ENCODE peak calls at places on chromosomes 2 and 18, in five cellular contexts. P, X, U, H and Y are unnamed samples.

GRCh38 chr18:41745166-41746049 is 209.6 kb upstream of the PIK3C3 start:
- DNase-seq in P (peak; percentile 41), X (peak; percentile 57), U (peak; percentile 49), H (peak; percentile 31), Y (peak; percentile 69)

GRCh38 chr2:864501-865106 is 86.0 kb upstream of the SNTG2 start:
- DNase-seq in P (no peak), X (no peak), U (no peak), H (no peak), Y (no peak)

GRCh38 chr2:98487806-98488189 is 43.1 kb downstream of the INPP4A start:
- DNase-seq in P (no peak), X (peak; percentile 56), U (peak; percentile 12), H (no peak), Y (peak; percentile 36)

GRCh38 chr2:156192468-156192867 is 140.1 kb downstream of the NR4A2 start:
- DNase-seq in P (no peak), X (no peak), U (no peak), H (no peak), Y (no peak)

GRCh38 chr2:191056218-191056617 is 42.2 kb upstream of the STAT1 start:
- DNase-seq in P (no peak), X (no peak), U (no peak), H (no peak), Y (no peak)

GRCh38 chr2:205769494-205769848 is 87.2 kb downstream of the NRP2 start:
- DNase-seq in P (no peak), X (peak; percentile 75), U (peak; percentile 95), H (no peak), Y (no peak)

GRCh38 chr2:95291222-95291621 is 5.9 kb upstream of the KCNIP3 start:
- DNase-seq in P (no peak), X (no peak), U (no peak), H (no peak), Y (no peak)

GRCh38 chr18:63578357-63578958 is 8.7 kb upstream of the SERPINB13 start:
- DNase-seq in P (peak; percentile 30), X (peak; percentile 69), U (peak; percentile 59), H (no peak), Y (peak; percentile 58)

GRCh38 chr2:212536385-212537310 is 2.0 kb downstream of the ERBB4 start:
- DNase-seq in P (peak; percentile 19), X (no peak), U (no peak), H (peak; percentile 7), Y (no peak)

GRCh38 chr2:231132126-231132525 is 7.3 kb upstream of the HTR2B start:
- DNase-seq in P (no peak), X (peak; percentile 76), U (no peak), H (no peak), Y (no peak)

GRCh38 chr2:46171996-46172546 is 125.1 kb upstream of the EPAS1 start:
- DNase-seq in P (no peak), X (peak; percentile 29), U (no peak), H (no peak), Y (no peak)

GRCh38 chr2:23533014-23533730 is 148.2 kb downstream of the KLHL29 start:
- DNase-seq in P (no peak), X (no peak), U (no peak), H (no peak), Y (no peak)

GRCh38 chr2:221103930-221104329 is 468.2 kb downstream of the EPHA4 start:
- DNase-seq in P (no peak), X (no peak), U (no peak), H (peak; percentile 15), Y (no peak)

GRCh38 chr18:13630869-13631268 is 95.5 kb downstream of the FAM210A start:
- DNase-seq in P (no peak), X (no peak), U (no peak), H (no peak), Y (no peak)

GRCh38 chr2:132715554-132715953 is 45.5 kb upstream of the LYPD1 start:
- DNase-seq in P (no peak), X (no peak), U (no peak), H (no peak), Y (no peak)

GRCh38 chr18:31244737-31245432 is 73.1 kb upstream of the DSG1 start:
- DNase-seq in P (no peak), X (peak; percentile 7), U (no peak), H (no peak), Y (no peak)

GRCh38 chr2:237572742-237573101 is 6.3 kb downstream of the PRLH start:
- DNase-seq in P (no peak), X (no peak), U (no peak), H (no peak), Y (no peak)

GRCh38 chr2:24613154-24613814 is 122.2 kb downstream of the NCOA1 start:
- DNase-seq in P (no peak), X (peak; percentile 59), U (peak; percentile 46), H (no peak), Y (peak; percentile 30)

GRCh38 chr2:237574894-237575868 is 8.8 kb downstream of the PRLH start:
- DNase-seq in P (no peak), X (peak; percentile 88), U (no peak), H (peak; percentile 42), Y (peak; percentile 80)

GRCh38 chr2:8314063-8314462 is 367.8 kb upstream of the ID2 start:
- DNase-seq in P (no peak), X (no peak), U (no peak), H (no peak), Y (no peak)

GRCh38 chr2:37388074-37388473 is 43.6 kb downstream of the QPCT start:
- DNase-seq in P (no peak), X (peak; percentile 76), U (peak; percentile 42), H (no peak), Y (no peak)

GRCh38 chr2:238169021-238169707 is 10.4 kb downstream of the ERFE start:
- DNase-seq in P (no peak), X (peak; percentile 29), U (peak; percentile 96), H (no peak), Y (no peak)

GRCh38 chr2:28063492-28063962 is 173.0 kb downstream of the BABAM2 start:
- DNase-seq in P (no peak), X (peak; percentile 15), U (no peak), H (no peak), Y (no peak)

GRCh38 chr2:99956232-99957030 is 186.0 kb downstream of the AFF3 start:
- DNase-seq in P (no peak), X (no peak), U (no peak), H (no peak), Y (no peak)

GRCh38 chr2:226142452-226142851 is 657.2 kb downstream of the IRS1 start:
- DNase-seq in P (no peak), X (no peak), U (no peak), H (no peak), Y (no peak)

GRCh38 chr2:124025349-124025720 is 248 bp downstream of the CNTNAP5 start:
- DNase-seq in P (no peak), X (no peak), U (no peak), H (no peak), Y (no peak)
- TF ChIP-seq CTCF in P (no peak), X (no peak), U (no peak), H (no peak), Y (no peak)

GRCh38 chr2:172427256-172427989 is at the start of gene ITGA6:
- DNase-seq in P (peak; percentile 83), X (peak; percentile 92), U (peak; percentile 65), H (peak; percentile 81), Y (peak; percentile 94)

GRCh38 chr2:172426635-172427255 is 641 bp upstream of the ITGA6 start:
- DNase-seq in P (no peak), X (no peak), U (no peak), H (no peak), Y (no peak)

GRCh38 chr2:172423120-172423519 is 4.3 kb upstream of the ITGA6 start:
- DNase-seq in P (no peak), X (no peak), U (no peak), H (no peak), Y (no peak)

GRCh38 chr2:172427990-172428840 is 829 bp downstream of the ITGA6 start:
- DNase-seq in P (peak; percentile 55), X (peak; percentile 56), U (peak; percentile 37), H (peak; percentile 51), Y (peak; percentile 66)

GRCh38 chr2:172425336-172425735 is 2.0 kb upstream of the ITGA6 start:
- DNase-seq in P (no peak), X (no peak), U (no peak), H (no peak), Y (no peak)
- TF ChIP-seq CTCF in P (no peak), X (no peak), U (no peak), H (no peak), Y (no peak)

DNA sequence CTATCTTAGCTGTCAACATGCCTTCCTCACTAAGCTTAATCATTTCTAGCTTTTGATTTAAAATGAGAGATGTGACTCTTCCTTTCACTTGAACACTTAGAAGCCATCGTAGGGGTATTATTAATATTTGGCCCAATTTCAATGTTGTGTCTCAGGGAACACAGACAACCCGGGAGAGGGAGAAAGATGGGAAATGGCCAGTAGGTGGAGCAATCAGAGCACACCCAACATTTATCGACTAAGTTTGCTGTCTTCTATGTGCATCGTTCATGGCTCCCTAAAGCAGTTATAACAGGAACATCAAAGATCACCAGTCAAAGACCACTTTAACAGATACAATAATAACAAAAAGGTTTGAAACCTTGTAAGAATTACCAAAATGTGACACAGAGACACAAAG is 110.2 kb downstream of the OLA1 start:
- DNase-seq in P (no peak), X (peak; percentile 50), U (no peak), H (no peak), Y (no peak)
- TF ChIP-seq CTCF in P (peak; percentile 14), X (peak; percentile 69), U (no peak), H (no peak), Y (no peak)

GRCh38 chr18:21808185-21808584 is 67.6 kb downstream of the MIB1 start:
- DNase-seq in P (no peak), X (no peak), U (no peak), H (no peak), Y (no peak)

GRCh38 chr18:21809725-21810124 is 69.1 kb downstream of the MIB1 start:
- DNase-seq in P (no peak), X (no peak), U (no peak), H (no peak), Y (no peak)

GRCh38 chr18:21803495-21803894 is 62.9 kb downstream of the MIB1 start:
- DNase-seq in P (no peak), X (no peak), U (no peak), H (no peak), Y (no peak)

GRCh38 chr18:21805771-21806366 is 65.3 kb downstream of the MIB1 start:
- DNase-seq in P (no peak), X (no peak), U (no peak), H (no peak), Y (no peak)
- TF ChIP-seq CTCF in P (no peak), X (no peak), U (no peak), H (no peak), Y (no peak)

DNA sequence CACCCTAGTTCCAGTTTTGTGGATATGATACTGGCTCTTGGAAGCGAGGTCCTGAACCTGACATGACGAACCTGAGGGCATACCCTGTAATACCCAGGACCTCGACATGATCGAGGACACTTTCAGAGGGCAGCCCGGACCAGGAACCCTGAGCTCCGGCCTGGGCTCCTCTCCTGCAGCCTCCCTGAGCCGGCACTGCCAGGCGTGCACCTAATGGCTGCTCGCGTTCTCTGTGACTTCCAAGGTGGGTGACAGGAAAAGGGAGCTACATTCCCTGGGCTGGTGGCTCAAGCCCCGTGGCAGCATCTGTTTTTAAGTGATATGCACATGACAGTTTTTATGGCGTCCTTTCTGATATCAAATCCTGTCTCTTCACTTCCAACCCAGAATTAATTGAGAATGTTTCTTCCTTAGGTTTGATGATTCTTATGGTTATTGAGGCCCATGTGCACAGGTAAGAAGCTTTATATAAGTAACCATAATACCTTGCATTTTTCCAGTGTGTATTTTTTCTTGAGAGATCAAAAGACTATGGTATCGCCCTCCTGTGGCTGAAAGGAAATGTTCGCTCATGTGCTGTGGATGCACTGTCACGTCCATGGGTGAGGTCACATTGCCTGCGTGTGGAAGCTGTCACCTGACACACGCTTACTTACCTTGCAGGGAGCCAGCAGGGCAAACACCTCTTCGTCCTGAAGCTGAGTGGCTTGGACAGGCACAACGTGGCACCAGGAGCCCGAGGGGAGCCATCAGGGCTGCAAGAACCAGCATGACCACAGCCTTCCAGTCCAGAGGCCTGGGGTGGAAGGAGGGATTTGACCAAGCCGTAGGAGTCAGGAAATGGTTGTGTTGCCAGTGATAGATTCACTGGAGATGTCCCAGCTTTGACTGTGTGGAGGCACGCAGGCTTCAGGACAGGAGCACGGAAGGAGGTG is 367.4 kb upstream of the MYT1L start:
- DNase-seq in P (no peak), X (peak; percentile 34), U (no peak), H (no peak), Y (no peak)
- TF ChIP-seq CTCF in P (peak; percentile 57), X (peak; percentile 55), U (peak; percentile 10), H (no peak), Y (no peak)